ENCODE peak calls at places on chromosomes 2 and 18, in six cellular contexts. One of them, this sample, is unnamed.

GRCh38 chr18:7770903-7771302 is 203.8 kb downstream of the PTPRM start:
- DNase-seq in A549: no peak
- DNase-seq in NB4: no peak
- DNase-seq in transverse colon: no peak
- DNase-seq in tibial nerve: no peak
- DNase-seq in right lobe of liver: no peak
- DNase-seq in this sample: no peak

GRCh38 chr2:224552771-224553170 is 32.4 kb downstream of the CUL3 start:
- DNase-seq in transverse colon: no peak
- DNase-seq in right lobe of liver: no peak
- DNase-seq in tibial nerve: no peak
- DNase-seq in A549: no peak
- DNase-seq in NB4: no peak
- DNase-seq in this sample: no peak

GRCh38 chr18:31487251-31488015 is 10.5 kb upstream of the DSG2 start:
- DNase-seq in transverse colon: no peak
- DNase-seq in tibial nerve: no peak
- DNase-seq in A549: peak
- DNase-seq in NB4: no peak
- DNase-seq in right lobe of liver: no peak
- DNase-seq in this sample: no peak

GRCh38 chr2:17483496-17483895 is 34.7 kb downstream of the RAD51AP2 start:
- DNase-seq in transverse colon: no peak
- DNase-seq in tibial nerve: no peak
- DNase-seq in NB4: no peak
- DNase-seq in A549: no peak
- DNase-seq in right lobe of liver: no peak
- DNase-seq in this sample: no peak

GRCh38 chr2:84386326-84386995 is 72.6 kb downstream of the SUCLG1 start:
- DNase-seq in A549: no peak
- DNase-seq in NB4: no peak
- DNase-seq in transverse colon: no peak
- DNase-seq in tibial nerve: no peak
- DNase-seq in right lobe of liver: no peak
- DNase-seq in this sample: no peak

GRCh38 chr2:46252891-46253659 is 44.1 kb upstream of the EPAS1 start:
- DNase-seq in tibial nerve: no peak
- DNase-seq in transverse colon: no peak
- DNase-seq in A549: no peak
- DNase-seq in NB4: no peak
- DNase-seq in right lobe of liver: peak
- DNase-seq in this sample: no peak

GRCh38 chr18:69968073-69968472 is 20.4 kb upstream of the CD226 start:
- DNase-seq in right lobe of liver: no peak
- DNase-seq in tibial nerve: no peak
- DNase-seq in transverse colon: no peak
- DNase-seq in NB4: no peak
- DNase-seq in A549: no peak
- DNase-seq in this sample: no peak

GRCh38 chr2:54504866-54505265 is 48.7 kb downstream of the SPTBN1 start:
- DNase-seq in tibial nerve: no peak
- DNase-seq in transverse colon: no peak
- DNase-seq in A549: no peak
- DNase-seq in right lobe of liver: no peak
- DNase-seq in NB4: no peak
- DNase-seq in this sample: no peak

GRCh38 chr18:50311573-50312106 is 24.1 kb upstream of the CXXC1 start:
- DNase-seq in A549: no peak
- DNase-seq in NB4: peak
- DNase-seq in transverse colon: no peak
- DNase-seq in right lobe of liver: no peak
- DNase-seq in tibial nerve: no peak
- DNase-seq in this sample: no peak

GRCh38 chr2:33791625-33792024 is 192.5 kb upstream of the FAM98A start:
- DNase-seq in NB4: no peak
- DNase-seq in A549: peak
- DNase-seq in transverse colon: no peak
- DNase-seq in right lobe of liver: no peak
- DNase-seq in tibial nerve: no peak
- DNase-seq in this sample: no peak

GRCh38 chr2:238955648-238956531 is 108.0 kb downstream of the TWIST2 start:
- DNase-seq in transverse colon: no peak
- DNase-seq in right lobe of liver: no peak
- DNase-seq in A549: no peak
- DNase-seq in tibial nerve: no peak
- DNase-seq in NB4: no peak
- DNase-seq in this sample: no peak

GRCh38 chr2:85405076-85405402 is 5.1 kb downstream of the CAPG start:
- DNase-seq in right lobe of liver: no peak
- DNase-seq in tibial nerve: no peak
- DNase-seq in NB4: no peak
- DNase-seq in A549: no peak
- DNase-seq in transverse colon: no peak
- DNase-seq in this sample: no peak

GRCh38 chr2:204299766-204300165 is 245.5 kb upstream of the PARD3B start:
- DNase-seq in transverse colon: no peak
- DNase-seq in A549: no peak
- DNase-seq in tibial nerve: no peak
- DNase-seq in NB4: no peak
- DNase-seq in right lobe of liver: no peak
- DNase-seq in this sample: no peak

GRCh38 chr2:11988691-11989465 is 242.4 kb downstream of the LPIN1 start:
- DNase-seq in right lobe of liver: no peak
- DNase-seq in transverse colon: no peak
- DNase-seq in tibial nerve: no peak
- DNase-seq in A549: no peak
- DNase-seq in NB4: no peak
- DNase-seq in this sample: no peak

GRCh38 chr2:44802409-44803099 is 138.9 kb upstream of the SIX3 start:
- DNase-seq in A549: no peak
- DNase-seq in NB4: no peak
- DNase-seq in tibial nerve: no peak
- DNase-seq in transverse colon: no peak
- DNase-seq in right lobe of liver: no peak
- DNase-seq in this sample: no peak

GRCh38 chr18:55650363-55650870 is 62.4 kb upstream of the TCF4 start:
- DNase-seq in right lobe of liver: no peak
- DNase-seq in transverse colon: no peak
- DNase-seq in NB4: no peak
- DNase-seq in tibial nerve: no peak
- DNase-seq in A549: no peak
- DNase-seq in this sample: no peak

GRCh38 chr2:122523981-122524380 is 768.5 kb downstream of the TSN start:
- DNase-seq in right lobe of liver: no peak
- DNase-seq in tibial nerve: no peak
- DNase-seq in transverse colon: no peak
- DNase-seq in NB4: no peak
- DNase-seq in A549: no peak
- DNase-seq in this sample: no peak

GRCh38 chr2:120661551-120661950 is 74.1 kb upstream of the GLI2 start:
- DNase-seq in A549: no peak
- DNase-seq in right lobe of liver: no peak
- DNase-seq in transverse colon: no peak
- DNase-seq in NB4: no peak
- DNase-seq in tibial nerve: peak
- DNase-seq in this sample: no peak

GRCh38 chr2:241540391-241540765 is 18.2 kb upstream of the BOK start:
- DNase-seq in right lobe of liver: peak
- DNase-seq in A549: no peak
- DNase-seq in NB4: no peak
- DNase-seq in tibial nerve: no peak
- DNase-seq in transverse colon: no peak
- DNase-seq in this sample: no peak

GRCh38 chr2:240353086-240353798 is 82.2 kb upstream of the GPC1 start:
- DNase-seq in NB4: no peak
- DNase-seq in transverse colon: no peak
- DNase-seq in A549: no peak
- DNase-seq in tibial nerve: no peak
- DNase-seq in right lobe of liver: peak
- DNase-seq in this sample: no peak

GRCh38 chr2:11310212-11310611 is 34.2 kb downstream of the ROCK2 start:
- DNase-seq in tibial nerve: no peak
- DNase-seq in transverse colon: no peak
- DNase-seq in NB4: no peak
- DNase-seq in A549: no peak
- DNase-seq in right lobe of liver: no peak
- DNase-seq in this sample: no peak

GRCh38 chr2:230821991-230822520 is 42.7 kb upstream of the ITM2C start:
- DNase-seq in transverse colon: no peak
- DNase-seq in A549: no peak
- DNase-seq in NB4: no peak
- DNase-seq in tibial nerve: no peak
- DNase-seq in right lobe of liver: no peak
- DNase-seq in this sample: no peak
- TF ChIP-seq POLR2A in transverse colon: no peak
- TF ChIP-seq POLR2A in A549: no peak
- TF ChIP-seq POLR2A in NB4: no peak
- TF ChIP-seq POLR2A in tibial nerve: no peak
- TF ChIP-seq POLR2A in right lobe of liver: no peak
- TF ChIP-seq POLR2A in this sample: no peak

GRCh38 chr2:26300234-26300641 is 45.7 kb upstream of the SELENOI start:
- DNase-seq in right lobe of liver: no peak
- DNase-seq in A549: no peak
- DNase-seq in transverse colon: peak
- DNase-seq in NB4: peak
- DNase-seq in tibial nerve: peak
- DNase-seq in this sample: no peak

GRCh38 chr2:26298638-26299393 is 47.1 kb upstream of the SELENOI start:
- DNase-seq in right lobe of liver: no peak
- DNase-seq in tibial nerve: peak
- DNase-seq in NB4: no peak
- DNase-seq in A549: no peak
- DNase-seq in transverse colon: peak
- DNase-seq in this sample: peak

GRCh38 chr2:26297061-26297460 is 48.9 kb upstream of the SELENOI start:
- DNase-seq in NB4: no peak
- DNase-seq in transverse colon: no peak
- DNase-seq in A549: no peak
- DNase-seq in tibial nerve: no peak
- DNase-seq in right lobe of liver: no peak
- DNase-seq in this sample: no peak

GRCh38 chr2:26298286-26298637 is 47.7 kb upstream of the SELENOI start:
- DNase-seq in NB4: no peak
- DNase-seq in A549: no peak
- DNase-seq in right lobe of liver: no peak
- DNase-seq in tibial nerve: no peak
- DNase-seq in transverse colon: no peak
- DNase-seq in this sample: no peak

DNA sequence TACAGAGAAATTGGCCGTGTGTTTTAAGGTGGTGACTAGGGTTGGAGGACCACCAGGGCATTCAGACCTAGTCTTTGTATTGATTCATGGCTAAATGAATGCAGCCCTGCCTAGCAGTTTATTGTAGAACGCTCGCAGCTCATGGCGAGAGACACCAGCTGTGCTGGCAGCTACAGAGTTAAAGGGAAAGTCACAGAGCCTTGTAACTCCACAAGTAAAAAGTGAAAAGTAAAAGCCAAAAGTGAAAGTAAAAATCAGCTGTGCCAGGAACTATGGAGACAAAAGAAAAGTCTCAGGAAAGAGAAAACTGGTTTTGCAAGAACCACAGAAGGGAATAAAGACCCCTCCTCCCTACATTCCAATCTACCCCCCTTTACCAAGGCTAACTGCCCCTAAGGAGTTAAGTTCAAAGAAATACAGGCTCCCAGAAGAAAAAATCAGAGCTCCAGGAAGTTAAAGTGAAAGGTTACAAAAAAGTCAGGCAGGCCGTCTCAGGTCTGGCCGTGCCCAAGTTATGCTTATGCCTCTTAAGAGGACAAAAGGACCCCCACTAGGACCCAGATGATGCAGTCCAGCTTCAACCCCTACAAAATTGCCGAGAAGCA is 46.4 kb upstream of the SELENOI start:
- DNase-seq in A549: no peak
- DNase-seq in right lobe of liver: no peak
- DNase-seq in NB4: peak
- DNase-seq in transverse colon: peak
- DNase-seq in tibial nerve: peak
- DNase-seq in this sample: peak
- TF ChIP-seq POLR2A in A549: no peak
- TF ChIP-seq POLR2A in right lobe of liver: no peak
- TF ChIP-seq POLR2A in NB4: no peak
- TF ChIP-seq POLR2A in transverse colon: no peak
- TF ChIP-seq POLR2A in tibial nerve: no peak
- TF ChIP-seq POLR2A in this sample: no peak

DNA sequence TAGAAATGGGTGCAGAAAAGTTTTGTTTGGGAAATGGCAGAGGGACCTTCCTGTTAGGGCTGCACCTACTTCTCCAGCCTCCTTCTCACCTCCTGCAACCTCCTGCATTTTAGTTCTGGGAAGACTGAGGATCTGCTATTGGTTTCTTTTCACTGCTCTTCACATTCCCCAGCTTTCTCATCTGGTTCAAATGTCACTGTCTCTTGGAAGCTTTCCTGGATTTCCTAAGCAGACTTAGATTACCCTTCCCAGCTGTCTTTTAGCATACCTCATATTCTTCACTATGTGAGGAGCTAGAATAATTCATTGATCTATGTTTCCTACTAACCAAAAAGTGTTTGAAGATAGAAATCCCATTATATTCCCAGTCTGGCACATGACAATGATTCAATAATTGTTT is 360.3 kb downstream of the ZNF521 start:
- DNase-seq in NB4: no peak
- DNase-seq in transverse colon: no peak
- DNase-seq in tibial nerve: no peak
- DNase-seq in A549: no peak
- DNase-seq in right lobe of liver: no peak
- DNase-seq in this sample: no peak
- TF ChIP-seq POLR2A in NB4: no peak
- TF ChIP-seq POLR2A in transverse colon: no peak
- TF ChIP-seq POLR2A in tibial nerve: no peak
- TF ChIP-seq POLR2A in A549: no peak
- TF ChIP-seq POLR2A in right lobe of liver: no peak
- TF ChIP-seq POLR2A in this sample: no peak

DNA sequence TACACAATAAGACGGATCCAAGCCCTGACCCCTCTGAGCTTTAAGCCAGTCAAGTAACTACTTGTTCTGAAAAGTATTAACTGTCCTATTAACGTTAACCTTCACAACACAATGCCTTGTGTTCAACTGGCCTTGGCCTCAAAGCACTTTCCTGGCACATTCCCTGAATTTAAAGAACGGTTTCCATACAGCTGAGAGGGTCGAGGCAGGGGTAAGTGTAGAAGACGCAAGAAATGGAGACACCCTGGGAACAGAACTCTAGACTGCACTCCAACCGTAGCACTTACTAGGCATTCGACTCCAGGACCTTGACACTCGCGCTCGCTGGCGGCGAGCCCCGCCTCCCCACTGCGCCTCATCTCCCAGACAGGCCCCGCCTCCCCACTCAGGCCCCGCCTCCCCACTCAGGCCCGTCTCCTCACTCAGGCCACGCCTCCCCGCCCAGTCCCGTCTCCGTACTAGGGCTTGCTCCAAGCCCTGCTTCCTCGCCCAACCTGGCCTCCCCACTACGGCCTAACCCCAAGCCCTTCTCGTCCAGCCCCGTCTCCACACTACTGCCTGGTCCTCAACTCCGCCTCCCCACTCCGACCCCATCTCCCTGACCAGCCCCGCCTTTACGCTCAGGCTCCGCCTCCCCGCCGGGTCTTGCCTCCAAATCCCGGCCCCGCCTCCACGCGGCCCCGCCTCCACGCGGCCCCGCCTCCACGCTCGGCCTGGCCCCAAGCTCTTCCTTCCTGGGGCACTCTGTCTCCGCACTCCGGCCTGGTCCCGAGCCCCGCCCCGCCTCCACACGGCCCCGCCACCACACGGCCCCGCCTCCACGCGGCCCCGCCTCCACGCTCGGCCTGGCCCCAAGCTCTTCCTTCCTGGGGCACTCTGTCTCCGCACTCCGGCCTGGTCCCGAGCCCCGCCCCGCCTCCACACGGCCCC is 887 bp upstream of the TMEM87B start:
- DNase-seq in transverse colon: peak
- DNase-seq in NB4: peak
- DNase-seq in A549: peak
- DNase-seq in tibial nerve: peak
- DNase-seq in right lobe of liver: peak
- DNase-seq in this sample: peak
- TF ChIP-seq POLR2A in transverse colon: peak
- TF ChIP-seq POLR2A in NB4: peak
- TF ChIP-seq POLR2A in A549: peak
- TF ChIP-seq POLR2A in tibial nerve: no peak
- TF ChIP-seq POLR2A in right lobe of liver: peak
- TF ChIP-seq POLR2A in this sample: peak